ENCODE peak calls at places on chromosomes 1 and 21, in nine cellular contexts. S is body of pancreas, E is lung, N is AG10803, F is left lung, H is A549, J is GM12865, C is Peyer's patch, T is epithelial cell of esophagus. I is an unnamed sample.

GRCh38 chr1:93081716-93082115 is 2.6 kb downstream of the MTF2 start:
- DNase-seq in S (no peak), E (no peak), N (peak; percentile 89), F (no peak), H (no peak), J (no peak), C (no peak), T (peak; percentile 40), I (peak; percentile 54)

GRCh38 chr1:151459331-151460046 is at the start of gene POGZ:
- DNase-seq in S (peak; percentile 95), E (peak; percentile 97), N (peak; percentile 99), F (peak; percentile 96), H (peak; percentile 95), J (peak; percentile 98), C (peak; percentile 98), T (peak; percentile 95), I (peak; percentile 92)

GRCh38 chr1:118186026-118186425 is 998 bp upstream of the SPAG17 start:
- DNase-seq in S (no peak), E (no peak), N (no peak), F (no peak), H (no peak), J (no peak), C (no peak), T (no peak), I (no peak)

GRCh38 chr1:44947060-44947773 is 39.2 kb downstream of the EIF2B3 start:
- DNase-seq in S (peak; percentile 24), E (no peak), N (peak; percentile 94), F (no peak), H (no peak), J (no peak), C (no peak), T (no peak), I (no peak)

GRCh38 chr1:94316836-94317789 is 79.7 kb upstream of the ARHGAP29 start:
- DNase-seq in S (no peak), E (no peak), N (no peak), F (no peak), H (no peak), J (no peak), C (no peak), T (peak; percentile 54), I (peak; percentile 58)

GRCh38 chr1:119676571-119677206 is 28.6 kb upstream of the ZNF697 start:
- DNase-seq in S (peak; percentile 24), E (peak; percentile 33), N (no peak), F (no peak), H (no peak), J (no peak), C (no peak), T (no peak), I (no peak)

GRCh38 chr1:55214214-55214902 is 806 bp downstream of the USP24 start:
- DNase-seq in S (peak; percentile 38), E (peak; percentile 49), N (no peak), F (peak; percentile 67), H (peak; percentile 38), J (peak; percentile 48), C (peak; percentile 82), T (no peak), I (peak; percentile 63)

GRCh38 chr1:212916395-212917133 is 33.8 kb upstream of the VASH2 start:
- DNase-seq in S (no peak), E (peak; percentile 44), N (peak; percentile 25), F (peak; percentile 61), H (no peak), J (no peak), C (peak; percentile 57), T (peak; percentile 54), I (no peak)

GRCh38 chr21:44590311-44590721 is 2.0 kb downstream of the KRTAP10-6 start:
- DNase-seq in S (no peak), E (no peak), N (no peak), F (no peak), H (no peak), J (no peak), C (peak; percentile 32), T (no peak), I (no peak)

GRCh38 chr1:110339427-110340206 is 440 bp downstream of the RBM15 start:
- DNase-seq in S (no peak), E (peak; percentile 56), N (peak; percentile 42), F (peak; percentile 70), H (peak; percentile 30), J (peak; percentile 83), C (peak; percentile 74), T (peak; percentile 49), I (no peak)

GRCh38 chr21:33434770-33435360 is 31.7 kb downstream of the IFNGR2 start:
- DNase-seq in S (no peak), E (no peak), N (peak; percentile 87), F (no peak), H (peak; percentile 30), J (peak; percentile 94), C (no peak), T (peak; percentile 95), I (peak; percentile 65)

GRCh38 chr1:17586172-17586963 is 46.9 kb downstream of the ARHGEF10L start:
- DNase-seq in S (peak; percentile 43), E (no peak), N (peak; percentile 97), F (peak; percentile 70), H (no peak), J (no peak), C (no peak), T (peak; percentile 76), I (peak; percentile 77)

GRCh38 chr1:20787100-20787774 is at the start of gene HP1BP3:
- DNase-seq in S (peak; percentile 80), E (peak; percentile 68), N (peak; percentile 65), F (peak; percentile 74), H (peak; percentile 32), J (peak; percentile 88), C (peak; percentile 90), T (peak; percentile 53), I (peak; percentile 81)

GRCh38 chr1:228752604-228753132 is 17.4 kb downstream of the RHOU start:
- DNase-seq in S (no peak), E (no peak), N (peak; percentile 28), F (no peak), H (no peak), J (peak; percentile 11), C (no peak), T (no peak), I (no peak)

GRCh38 chr1:156766288-156767100 is 841 bp upstream of the PRCC start:
- DNase-seq in S (no peak), E (no peak), N (peak; percentile 12), F (peak; percentile 47), H (no peak), J (no peak), C (no peak), T (peak; percentile 9), I (peak; percentile 34)

GRCh38 chr1:156767101-156767878 is at the start of gene PRCC:
- DNase-seq in S (peak; percentile 98), E (peak; percentile 99), N (peak; percentile 100), F (peak; percentile 99), H (peak; percentile 90), J (peak; percentile 100), C (peak; percentile 99), T (peak; percentile 100), I (peak; percentile 99)

GRCh38 chr1:156768610-156769295 is 1.4 kb downstream of the PRCC start:
- DNase-seq in S (no peak), E (no peak), N (no peak), F (no peak), H (no peak), J (no peak), C (no peak), T (no peak), I (no peak)

GRCh38 chr1:156765664-156766063 is 1.7 kb upstream of the PRCC start:
- DNase-seq in S (no peak), E (no peak), N (no peak), F (no peak), H (no peak), J (no peak), C (no peak), T (no peak), I (no peak)

GRCh38 chr1:156767879-156768608 is 709 bp downstream of the PRCC start:
- DNase-seq in S (peak; percentile 27), E (peak; percentile 47), N (peak; percentile 18), F (peak; percentile 41), H (no peak), J (peak; percentile 57), C (no peak), T (peak; percentile 30), I (peak; percentile 50)
- H3K4me3 ChIP-seq in S (peak overlapping the region; percentile 87), E (peak overlapping the region; percentile 91), N (peak overlapping the region; percentile 97), F (peak overlapping the region; percentile 97), H (peak overlapping the region; percentile 83), J (peak overlapping the region; percentile 92), C (peak overlapping the region; percentile 85), T (peak overlapping the region; percentile 92), I (peak overlapping the region; percentile 62)

DNA sequence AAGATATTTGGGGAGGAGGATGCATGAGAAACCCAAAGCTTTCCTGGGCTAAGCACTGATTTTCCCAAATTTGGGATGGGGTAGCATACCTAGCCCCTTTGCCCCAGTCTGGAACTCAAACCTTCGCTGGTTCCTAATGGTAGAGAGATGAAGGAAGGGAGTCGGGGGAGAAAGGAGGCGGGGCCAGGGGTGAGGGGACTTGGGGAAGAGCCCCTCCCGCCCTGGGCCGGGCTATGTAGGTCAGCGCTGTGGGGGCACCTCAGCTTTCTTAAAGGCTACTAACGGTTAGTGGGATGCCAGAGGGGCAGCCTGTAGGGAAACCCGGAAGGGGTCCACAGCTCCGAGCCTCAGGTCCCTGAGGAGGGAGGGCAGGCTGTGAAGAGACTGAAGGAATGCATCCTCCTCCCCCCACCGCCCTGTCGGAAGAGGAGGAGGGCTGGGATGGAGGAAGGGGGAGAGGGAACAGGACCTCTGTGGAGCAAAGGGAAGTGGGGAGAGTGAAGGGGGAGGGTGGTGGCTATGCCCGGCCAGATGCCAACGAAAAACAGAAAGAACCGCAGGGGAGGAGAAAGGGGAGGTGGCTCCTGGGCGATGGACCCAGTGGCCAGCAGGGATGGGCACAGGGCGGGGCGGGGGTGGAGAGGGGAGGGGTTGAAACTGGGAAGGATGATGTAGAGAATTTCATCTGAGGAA is 1.3 kb downstream of the CADM3 start:
- DNase-seq in S (no peak), E (no peak), N (no peak), F (no peak), H (no peak), J (no peak), C (peak; percentile 46), T (no peak), I (no peak)
- H3K4me3 ChIP-seq in S (no peak overlapping the region), E (no peak overlapping the region), N (no peak overlapping the region), F (no peak overlapping the region), H (peak overlapping the region; percentile 48), J (no peak overlapping the region), C (no peak overlapping the region), T (no peak overlapping the region), I (no peak overlapping the region)

GRCh38 chr1:63454269-63454668 is 68.8 kb downstream of the ITGB3BP start:
- DNase-seq in S (no peak), E (no peak), N (peak; percentile 45), F (no peak), H (no peak), J (no peak), C (no peak), T (peak; percentile 23), I (no peak)
- H3K4me3 ChIP-seq in S (no peak overlapping the region), E (no peak overlapping the region), N (no peak overlapping the region), F (no peak overlapping the region), H (no peak overlapping the region), J (no peak overlapping the region), C (no peak overlapping the region), T (no peak overlapping the region), I (no peak overlapping the region)

DNA sequence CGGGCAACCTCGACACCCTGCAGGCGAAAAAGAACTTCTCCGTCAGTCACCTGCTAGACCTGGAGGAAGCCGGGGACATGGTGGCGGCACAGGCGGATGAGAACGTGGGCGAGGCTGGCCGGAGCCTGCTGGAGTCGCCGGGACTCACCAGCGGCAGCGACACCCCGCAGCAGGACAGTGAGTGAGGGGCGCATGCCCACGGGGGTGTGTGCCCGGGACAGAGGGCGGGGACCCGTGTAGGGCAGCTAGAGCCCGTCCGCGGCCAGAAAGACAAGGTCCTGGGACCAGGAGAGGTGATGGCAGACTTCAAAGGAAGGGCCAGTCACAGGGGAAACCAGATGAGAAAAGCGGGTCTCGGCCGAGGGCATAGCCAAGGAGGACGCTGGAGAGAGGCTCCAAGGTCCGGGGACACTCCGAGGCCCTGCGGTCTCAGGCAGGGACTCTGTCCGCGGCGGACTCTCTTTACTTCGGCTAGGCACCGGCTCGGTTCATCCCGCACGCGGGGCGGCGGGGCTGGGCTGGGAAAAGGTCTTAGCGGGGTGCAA is 424 bp downstream of the PRRX1 start:
- DNase-seq in S (peak; percentile 27), E (no peak), N (no peak), F (no peak), H (peak; percentile 38), J (peak; percentile 16), C (no peak), T (no peak), I (peak; percentile 46)
- H3K4me3 ChIP-seq in S (peak overlapping the region; percentile 36), E (peak overlapping the region; percentile 25), N (peak overlapping the region; percentile 93), F (peak overlapping the region; percentile 43), H (peak overlapping the region; percentile 47), J (peak overlapping the region; percentile 35), C (peak overlapping the region; percentile 33), T (peak overlapping the region; percentile 23), I (peak overlapping the region; percentile 38)

I was measured in SJSA1.